ENCODE peak calls at places on chromosomes 16 and 17, in five cellular contexts. M is ovary, I is Panc1, D is psoas muscle, E is tibial nerve. K is an unnamed sample.
A peak's percentile ranks its signal among the peaks of the same experiment; 100 is the strongest.

GRCh38 chr17:33520404-33521032 is 227.4 kb upstream of the ASIC2 start:
- DNase-seq in M (no peak), E (peak; percentile 23), D (no peak), I (peak; percentile 10), K (peak; percentile 14)

GRCh38 chr16:84069540-84069939 is 26.9 kb upstream of the SLC38A8 start:
- DNase-seq in I (no peak), D (no peak), E (no peak), M (no peak), K (no peak)

GRCh38 chr17:29155235-29155965 is 24.8 kb downstream of the MYO18A start:
- DNase-seq in E (no peak), D (peak; percentile 69), M (no peak), I (no peak), K (peak; percentile 37)

GRCh38 chr16:81708459-81709368 is 70.4 kb upstream of the PLCG2 start:
- DNase-seq in M (no peak), E (no peak), I (no peak), D (no peak), K (no peak)

GRCh38 chr17:18270046-18270850 is 9.8 kb downstream of the MIEF2 start:
- DNase-seq in I (no peak), M (no peak), D (no peak), E (no peak), K (no peak)

GRCh38 chr16:30488764-30489595 is 16.4 kb downstream of the ITGAL start:
- DNase-seq in I (no peak), D (no peak), E (no peak), M (no peak), K (no peak)

GRCh38 chr16:50464325-50465290 is 83.6 kb upstream of the NKD1 start:
- DNase-seq in M (no peak), D (no peak), E (no peak), I (no peak), K (no peak)

GRCh38 chr17:75430159-75430748 is 24.8 kb upstream of the GRB2 start:
- DNase-seq in D (no peak), M (no peak), E (no peak), I (no peak), K (no peak)

GRCh38 chr16:85079785-85080602 is 32.3 kb downstream of the CIBAR2 start:
- DNase-seq in M (no peak), E (no peak), D (no peak), I (no peak), K (no peak)

GRCh38 chr16:53948326-53948725 is 244.4 kb downstream of the FTO start:
- DNase-seq in D (no peak), M (no peak), I (no peak), E (no peak), K (no peak)

GRCh38 chr16:88982286-88983084 is 5.5 kb upstream of the CBFA2T3 start:
- DNase-seq in D (no peak), E (no peak), I (no peak), M (no peak), K (no peak)

GRCh38 chr17:66649818-66650489 is 185.0 kb upstream of the CACNG5 start:
- DNase-seq in D (no peak), E (no peak), I (no peak), M (no peak), K (no peak)

GRCh38 chr17:63447688-63448005 is 1.5 kb upstream of the CYB561 start:
- DNase-seq in I (no peak), M (no peak), D (no peak), E (no peak), K (no peak)

GRCh38 chr16:48864055-48864454 is 254.1 kb upstream of the N4BP1 start:
- DNase-seq in E (no peak), M (no peak), I (no peak), D (no peak), K (no peak)

GRCh38 chr17:1036171-1036844 is 39.4 kb downstream of the TIMM22 start:
- DNase-seq in M (no peak), D (no peak), I (no peak), E (no peak), K (no peak)

DNA sequence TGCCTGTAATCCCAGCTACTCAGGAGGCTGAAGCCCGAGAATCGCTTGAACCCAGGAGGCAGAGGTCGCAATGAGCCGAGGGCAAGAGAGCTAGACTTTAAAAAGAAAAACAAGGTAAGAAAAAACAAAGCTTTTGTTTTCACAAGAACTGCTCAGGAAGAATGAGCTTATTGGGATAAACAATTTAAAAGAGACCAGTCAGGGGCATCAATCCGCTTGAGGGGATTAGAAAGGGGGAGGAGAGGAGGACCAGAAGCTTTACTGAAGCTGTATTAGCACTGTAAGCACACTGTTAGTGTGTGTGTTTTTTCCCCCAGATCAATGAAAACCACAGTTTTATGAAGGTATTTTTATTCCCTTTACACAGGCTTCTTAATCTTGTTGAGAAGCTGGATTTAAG is 8.8 kb downstream of the TMEM170A start:
- DNase-seq in M (no peak), E (no peak), D (no peak), I (no peak), K (no peak)
- H3K4me1 ChIP-seq in M (peaks cover 6% of the 10 kb centered on the region), E (peaks cover 25% of the 10 kb centered on the region), D (no peaks in the 10 kb centered on the region), I (no peaks in the 10 kb centered on the region), K (peaks cover 3% of the 10 kb centered on the region)

DNA sequence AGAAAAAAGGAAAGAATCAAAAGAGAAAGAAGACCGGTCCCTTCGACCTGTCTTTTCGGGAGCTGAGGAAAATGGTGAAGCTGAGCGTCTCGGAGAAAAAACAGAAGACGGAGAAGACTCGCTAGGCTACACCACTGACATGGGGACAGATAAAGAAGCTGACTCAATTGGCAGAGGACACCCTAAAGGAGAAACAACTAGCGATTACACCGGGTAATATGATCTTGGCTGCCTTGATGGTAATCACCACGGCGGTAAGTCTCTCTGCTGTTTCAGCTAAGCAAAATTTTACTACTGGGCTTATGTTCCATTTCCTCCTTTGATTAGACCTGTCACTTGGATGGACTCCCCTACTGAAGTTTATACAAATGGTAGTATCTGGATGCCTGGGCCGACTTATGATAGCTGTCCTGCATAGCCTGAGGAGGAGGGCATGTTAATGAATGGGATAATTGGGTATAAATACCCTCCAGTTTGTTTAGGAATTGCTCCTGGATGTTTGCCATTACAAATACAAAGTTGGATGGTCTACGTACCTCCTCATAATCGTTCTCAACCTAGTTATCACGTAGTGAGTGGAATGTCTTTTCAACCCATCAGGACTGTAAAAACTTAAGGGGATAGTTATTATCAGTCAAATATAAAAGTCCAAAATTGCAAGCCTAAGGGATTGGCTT is 24.1 kb downstream of the ALOX15B start:
- DNase-seq in D (no peak), I (no peak), M (no peak), E (no peak), K (no peak)
- H3K4me3 ChIP-seq in D (no peak overlapping the region), I (no peak overlapping the region), M (peak overlapping the region; percentile 0), E (no peak overlapping the region), K (no peak overlapping the region)

DNA sequence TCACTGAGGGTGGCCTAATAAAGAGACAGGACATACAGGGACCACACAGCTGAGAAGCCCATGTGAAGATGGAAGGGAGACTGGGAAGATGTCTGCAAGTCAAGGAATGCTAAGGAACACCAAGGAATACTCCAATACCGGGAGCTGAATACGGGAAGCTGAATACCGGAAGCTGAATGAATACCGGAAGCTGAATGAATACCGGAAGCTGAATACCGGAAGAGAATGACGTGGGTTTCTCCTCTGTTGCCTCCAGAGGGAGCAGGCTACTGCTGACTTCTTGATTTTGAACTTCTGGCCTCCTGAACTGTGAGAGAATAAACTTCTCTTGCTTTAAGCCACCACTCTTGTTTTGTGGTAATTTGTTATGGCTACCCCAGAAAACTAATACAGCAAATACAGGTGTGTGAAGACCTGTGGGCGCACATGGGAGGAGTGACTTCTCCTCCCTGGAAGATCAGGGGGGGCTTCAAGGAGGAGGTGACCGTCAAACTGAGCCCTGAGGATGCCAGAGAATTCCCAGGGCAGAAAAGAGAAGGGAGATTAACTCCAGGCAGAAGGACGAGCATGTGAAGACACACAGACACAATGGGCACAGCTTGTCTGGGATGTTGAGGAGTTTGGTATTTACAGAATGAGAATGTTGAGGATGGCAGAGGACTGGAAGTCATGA is 259.9 kb downstream of the IRF8 start:
- DNase-seq in D (no peak), I (no peak), E (no peak), M (no peak), K (no peak)
- TF ChIP-seq CTCF in D (no peak), I (no peak), E (no peak), M (no peak), K (no peak)

DNA sequence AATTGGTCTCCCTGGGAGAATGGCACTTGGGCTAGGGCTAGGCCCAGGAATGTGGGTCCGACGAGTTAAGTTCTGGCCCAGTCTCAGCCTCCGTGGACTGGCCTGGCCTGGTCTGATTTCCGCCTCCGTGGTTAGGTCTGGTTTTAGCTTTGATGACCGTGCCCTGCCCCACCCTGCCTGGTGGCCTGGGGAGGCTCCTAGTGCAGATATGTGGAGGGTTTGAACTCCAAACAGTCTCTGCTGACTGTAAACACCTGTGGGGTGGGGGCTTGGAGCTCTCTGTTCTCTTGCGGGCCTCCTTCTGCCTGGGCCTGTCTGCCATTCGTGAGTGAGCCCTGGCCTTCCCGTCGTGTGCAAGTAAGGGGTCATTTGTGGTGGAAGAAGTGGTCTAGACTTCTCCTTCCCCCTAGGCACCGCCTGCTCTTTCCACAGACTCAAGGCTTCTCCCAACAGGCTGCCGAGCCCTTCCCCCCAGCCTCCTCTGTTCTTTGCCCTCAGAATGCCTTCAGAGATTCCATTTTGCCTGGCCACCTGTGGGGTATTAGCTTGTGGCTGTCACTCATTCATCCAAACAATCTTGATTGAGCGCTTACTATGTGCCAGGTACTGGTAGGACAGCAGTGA is 1.5 kb downstream of the ATP6V0C start:
- DNase-seq in D (no peak), E (no peak), M (peak; percentile 29), I (no peak), K (peak; percentile 15)
- H3K4me1 ChIP-seq in D (peaks cover 50% of the 10 kb centered on the region), E (peaks cover 77% of the 10 kb centered on the region), M (peaks cover 30% of the 10 kb centered on the region), I (peaks cover 45% of the 10 kb centered on the region), K (peaks cover 60% of the 10 kb centered on the region)

DNA sequence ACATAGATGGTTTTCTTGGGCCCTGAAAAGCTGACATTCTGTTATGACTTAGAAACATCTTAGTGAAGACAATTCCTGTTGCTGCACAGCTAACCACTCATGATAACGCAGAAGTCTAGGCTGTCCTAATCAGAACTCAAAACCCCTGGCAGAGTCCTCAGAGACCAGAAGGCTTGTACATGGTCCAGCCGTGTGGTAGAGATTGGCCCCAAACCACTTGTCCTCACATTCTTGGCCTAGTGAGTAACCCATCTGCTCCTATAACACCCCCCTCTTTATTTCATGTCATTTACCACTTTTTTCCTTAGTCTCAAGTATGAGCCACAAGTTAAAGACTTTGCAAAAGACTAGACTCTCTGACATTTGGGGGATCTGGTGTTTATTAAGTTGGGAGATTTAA is 116.5 kb upstream of the ADAMTS18 start:
- DNase-seq in D (no peak), M (no peak), I (no peak), E (no peak), K (no peak)
- H3K4me3 ChIP-seq in D (no peak overlapping the region), M (no peak overlapping the region), I (no peak overlapping the region), E (no peak overlapping the region), K (no peak overlapping the region)

K was measured in CD8-positive, alpha-beta T cell.